ENCODE peak calls at places on chromosomes 3 and 15, in nine cellular contexts. One of them, this sample, is unnamed.

GRCh38 chr3:9749333-9749662 is 454 bp upstream of the OGG1 start:
- DNase-seq in activated CD4-positive, alpha-beta T cell treated with anti-CD3 and anti-CD28 coated beads, Interleukin-2, amount 50 U/mL, for 1 hour: no peak
- DNase-seq in NCI-H748 treated with DMSO at 0.1 percent for 48 hours: no peak
- DNase-seq in effector CD4-positive, alpha-beta T cell: no peak
- DNase-seq in NCI-H345: no peak
- DNase-seq in HuH-7: peak
- DNase-seq in GM04504: no peak
- DNase-seq in IMR-90: no peak
- DNase-seq in AG08396: no peak
- DNase-seq in this sample: peak

GRCh38 chr3:193930247-193930646 is 205.7 kb upstream of the HES1 start:
- DNase-seq in NCI-H748 treated with DMSO at 0.1 percent for 48 hours: no peak
- DNase-seq in AG08396: no peak
- DNase-seq in IMR-90: no peak
- DNase-seq in effector CD4-positive, alpha-beta T cell: no peak
- DNase-seq in NCI-H345: no peak
- DNase-seq in GM04504: no peak
- DNase-seq in activated CD4-positive, alpha-beta T cell treated with anti-CD3 and anti-CD28 coated beads, Interleukin-2, amount 50 U/mL, for 1 hour: no peak
- DNase-seq in HuH-7: no peak
- DNase-seq in this sample: no peak

GRCh38 chr15:89112341-89112971 is 24.2 kb downstream of the ABHD2 start:
- DNase-seq in activated CD4-positive, alpha-beta T cell treated with anti-CD3 and anti-CD28 coated beads, Interleukin-2, amount 50 U/mL, for 1 hour: no peak
- DNase-seq in NCI-H345: no peak
- DNase-seq in effector CD4-positive, alpha-beta T cell: no peak
- DNase-seq in IMR-90: peak
- DNase-seq in HuH-7: no peak
- DNase-seq in GM04504: no peak
- DNase-seq in NCI-H748 treated with DMSO at 0.1 percent for 48 hours: no peak
- DNase-seq in AG08396: no peak
- DNase-seq in this sample: no peak

GRCh38 chr3:157573281-157573680 is 70.1 kb upstream of the VEPH1 start:
- DNase-seq in IMR-90: no peak
- DNase-seq in AG08396: no peak
- DNase-seq in NCI-H345: no peak
- DNase-seq in HuH-7: no peak
- DNase-seq in GM04504: peak
- DNase-seq in effector CD4-positive, alpha-beta T cell: no peak
- DNase-seq in NCI-H748 treated with DMSO at 0.1 percent for 48 hours: no peak
- DNase-seq in activated CD4-positive, alpha-beta T cell treated with anti-CD3 and anti-CD28 coated beads, Interleukin-2, amount 50 U/mL, for 1 hour: no peak
- DNase-seq in this sample: no peak

GRCh38 chr15:25170781-25171110 is 216.0 kb downstream of the SNRPN start:
- DNase-seq in NCI-H748 treated with DMSO at 0.1 percent for 48 hours: no peak
- DNase-seq in AG08396: no peak
- DNase-seq in HuH-7: no peak
- DNase-seq in activated CD4-positive, alpha-beta T cell treated with anti-CD3 and anti-CD28 coated beads, Interleukin-2, amount 50 U/mL, for 1 hour: no peak
- DNase-seq in IMR-90: no peak
- DNase-seq in NCI-H345: no peak
- DNase-seq in GM04504: no peak
- DNase-seq in effector CD4-positive, alpha-beta T cell: no peak
- DNase-seq in this sample: no peak

GRCh38 chr3:167559922-167560321 is 86.1 kb upstream of the SERPINI2 start:
- DNase-seq in HuH-7: no peak
- DNase-seq in AG08396: no peak
- DNase-seq in effector CD4-positive, alpha-beta T cell: no peak
- DNase-seq in NCI-H748 treated with DMSO at 0.1 percent for 48 hours: peak
- DNase-seq in IMR-90: no peak
- DNase-seq in GM04504: no peak
- DNase-seq in NCI-H345: no peak
- DNase-seq in activated CD4-positive, alpha-beta T cell treated with anti-CD3 and anti-CD28 coated beads, Interleukin-2, amount 50 U/mL, for 1 hour: no peak
- DNase-seq in this sample: peak

GRCh38 chr3:98657429-98657828 is 64.0 kb upstream of the CPOX start:
- DNase-seq in activated CD4-positive, alpha-beta T cell treated with anti-CD3 and anti-CD28 coated beads, Interleukin-2, amount 50 U/mL, for 1 hour: peak
- DNase-seq in HuH-7: peak
- DNase-seq in NCI-H345: no peak
- DNase-seq in effector CD4-positive, alpha-beta T cell: peak
- DNase-seq in IMR-90: no peak
- DNase-seq in GM04504: no peak
- DNase-seq in AG08396: no peak
- DNase-seq in NCI-H748 treated with DMSO at 0.1 percent for 48 hours: no peak
- DNase-seq in this sample: peak

GRCh38 chr3:171168086-171168485 is 141.6 kb upstream of the SLC2A2 start:
- DNase-seq in GM04504: peak
- DNase-seq in AG08396: peak
- DNase-seq in IMR-90: peak
- DNase-seq in effector CD4-positive, alpha-beta T cell: no peak
- DNase-seq in HuH-7: peak
- DNase-seq in activated CD4-positive, alpha-beta T cell treated with anti-CD3 and anti-CD28 coated beads, Interleukin-2, amount 50 U/mL, for 1 hour: no peak
- DNase-seq in NCI-H345: no peak
- DNase-seq in NCI-H748 treated with DMSO at 0.1 percent for 48 hours: no peak
- DNase-seq in this sample: peak

GRCh38 chr3:177427540-177427939 is 230.3 kb upstream of the TBL1XR1 start:
- DNase-seq in activated CD4-positive, alpha-beta T cell treated with anti-CD3 and anti-CD28 coated beads, Interleukin-2, amount 50 U/mL, for 1 hour: no peak
- DNase-seq in effector CD4-positive, alpha-beta T cell: no peak
- DNase-seq in NCI-H345: no peak
- DNase-seq in GM04504: no peak
- DNase-seq in HuH-7: no peak
- DNase-seq in IMR-90: peak
- DNase-seq in AG08396: peak
- DNase-seq in NCI-H748 treated with DMSO at 0.1 percent for 48 hours: no peak
- DNase-seq in this sample: no peak

GRCh38 chr3:87503901-87504498 is 227.6 kb upstream of the POU1F1 start:
- DNase-seq in effector CD4-positive, alpha-beta T cell: no peak
- DNase-seq in IMR-90: peak
- DNase-seq in NCI-H345: peak
- DNase-seq in NCI-H748 treated with DMSO at 0.1 percent for 48 hours: peak
- DNase-seq in GM04504: peak
- DNase-seq in AG08396: peak
- DNase-seq in activated CD4-positive, alpha-beta T cell treated with anti-CD3 and anti-CD28 coated beads, Interleukin-2, amount 50 U/mL, for 1 hour: no peak
- DNase-seq in HuH-7: peak
- DNase-seq in this sample: peak

GRCh38 chr15:43509002-43509922 is 8.1 kb upstream of the MAP1A start:
- DNase-seq in GM04504: no peak
- DNase-seq in HuH-7: no peak
- DNase-seq in IMR-90: no peak
- DNase-seq in AG08396: no peak
- DNase-seq in NCI-H748 treated with DMSO at 0.1 percent for 48 hours: no peak
- DNase-seq in effector CD4-positive, alpha-beta T cell: no peak
- DNase-seq in activated CD4-positive, alpha-beta T cell treated with anti-CD3 and anti-CD28 coated beads, Interleukin-2, amount 50 U/mL, for 1 hour: no peak
- DNase-seq in NCI-H345: peak
- DNase-seq in this sample: no peak

GRCh38 chr15:40379853-40380252 is 2.7 kb upstream of the KNSTRN start:
- DNase-seq in AG08396: peak
- DNase-seq in NCI-H345: no peak
- DNase-seq in IMR-90: peak
- DNase-seq in effector CD4-positive, alpha-beta T cell: no peak
- DNase-seq in GM04504: peak
- DNase-seq in activated CD4-positive, alpha-beta T cell treated with anti-CD3 and anti-CD28 coated beads, Interleukin-2, amount 50 U/mL, for 1 hour: no peak
- DNase-seq in HuH-7: no peak
- DNase-seq in NCI-H748 treated with DMSO at 0.1 percent for 48 hours: no peak
- DNase-seq in this sample: no peak

GRCh38 chr15:51380999-51381806 is 39.7 kb downstream of the GLDN start:
- DNase-seq in effector CD4-positive, alpha-beta T cell: no peak
- DNase-seq in activated CD4-positive, alpha-beta T cell treated with anti-CD3 and anti-CD28 coated beads, Interleukin-2, amount 50 U/mL, for 1 hour: no peak
- DNase-seq in HuH-7: peak
- DNase-seq in AG08396: peak
- DNase-seq in IMR-90: peak
- DNase-seq in GM04504: no peak
- DNase-seq in NCI-H345: peak
- DNase-seq in NCI-H748 treated with DMSO at 0.1 percent for 48 hours: peak
- DNase-seq in this sample: peak

GRCh38 chr3:42463093-42463492 is 39.4 kb upstream of the VIPR1 start:
- DNase-seq in NCI-H748 treated with DMSO at 0.1 percent for 48 hours: no peak
- DNase-seq in GM04504: no peak
- DNase-seq in IMR-90: no peak
- DNase-seq in NCI-H345: no peak
- DNase-seq in AG08396: no peak
- DNase-seq in activated CD4-positive, alpha-beta T cell treated with anti-CD3 and anti-CD28 coated beads, Interleukin-2, amount 50 U/mL, for 1 hour: no peak
- DNase-seq in HuH-7: no peak
- DNase-seq in effector CD4-positive, alpha-beta T cell: no peak
- DNase-seq in this sample: no peak

GRCh38 chr3:124113475-124113874 is 121.6 kb upstream of the ROPN1 start:
- DNase-seq in GM04504: no peak
- DNase-seq in activated CD4-positive, alpha-beta T cell treated with anti-CD3 and anti-CD28 coated beads, Interleukin-2, amount 50 U/mL, for 1 hour: no peak
- DNase-seq in NCI-H345: no peak
- DNase-seq in AG08396: no peak
- DNase-seq in effector CD4-positive, alpha-beta T cell: no peak
- DNase-seq in NCI-H748 treated with DMSO at 0.1 percent for 48 hours: no peak
- DNase-seq in HuH-7: no peak
- DNase-seq in IMR-90: no peak
- DNase-seq in this sample: no peak

GRCh38 chr15:51160484-51160883 is 65.8 kb upstream of the TNFAIP8L3 start:
- DNase-seq in NCI-H345: no peak
- DNase-seq in effector CD4-positive, alpha-beta T cell: no peak
- DNase-seq in AG08396: no peak
- DNase-seq in HuH-7: no peak
- DNase-seq in GM04504: no peak
- DNase-seq in IMR-90: no peak
- DNase-seq in NCI-H748 treated with DMSO at 0.1 percent for 48 hours: no peak
- DNase-seq in activated CD4-positive, alpha-beta T cell treated with anti-CD3 and anti-CD28 coated beads, Interleukin-2, amount 50 U/mL, for 1 hour: no peak
- DNase-seq in this sample: no peak

GRCh38 chr3:16026753-16027152 is 147.7 kb upstream of the GALNT15 start:
- DNase-seq in effector CD4-positive, alpha-beta T cell: no peak
- DNase-seq in NCI-H748 treated with DMSO at 0.1 percent for 48 hours: no peak
- DNase-seq in NCI-H345: no peak
- DNase-seq in activated CD4-positive, alpha-beta T cell treated with anti-CD3 and anti-CD28 coated beads, Interleukin-2, amount 50 U/mL, for 1 hour: no peak
- DNase-seq in AG08396: no peak
- DNase-seq in GM04504: no peak
- DNase-seq in IMR-90: peak
- DNase-seq in HuH-7: no peak
- DNase-seq in this sample: no peak

GRCh38 chr3:126394179-126394976 is at the start of gene CFAP100:
- DNase-seq in IMR-90: peak
- DNase-seq in GM04504: no peak
- DNase-seq in effector CD4-positive, alpha-beta T cell: no peak
- DNase-seq in activated CD4-positive, alpha-beta T cell treated with anti-CD3 and anti-CD28 coated beads, Interleukin-2, amount 50 U/mL, for 1 hour: no peak
- DNase-seq in NCI-H345: peak
- DNase-seq in AG08396: peak
- DNase-seq in NCI-H748 treated with DMSO at 0.1 percent for 48 hours: no peak
- DNase-seq in HuH-7: no peak
- DNase-seq in this sample: no peak

GRCh38 chr3:127789051-127789450 is 33.3 kb downstream of the MGLL start:
- DNase-seq in NCI-H748 treated with DMSO at 0.1 percent for 48 hours: no peak
- DNase-seq in HuH-7: no peak
- DNase-seq in GM04504: no peak
- DNase-seq in IMR-90: no peak
- DNase-seq in NCI-H345: no peak
- DNase-seq in effector CD4-positive, alpha-beta T cell: no peak
- DNase-seq in activated CD4-positive, alpha-beta T cell treated with anti-CD3 and anti-CD28 coated beads, Interleukin-2, amount 50 U/mL, for 1 hour: no peak
- DNase-seq in AG08396: no peak
- DNase-seq in this sample: no peak

GRCh38 chr3:4323246-4324027 is 20.3 kb downstream of the SETMAR start:
- DNase-seq in IMR-90: no peak
- DNase-seq in effector CD4-positive, alpha-beta T cell: no peak
- DNase-seq in AG08396: no peak
- DNase-seq in NCI-H748 treated with DMSO at 0.1 percent for 48 hours: no peak
- DNase-seq in HuH-7: no peak
- DNase-seq in GM04504: no peak
- DNase-seq in NCI-H345: no peak
- DNase-seq in activated CD4-positive, alpha-beta T cell treated with anti-CD3 and anti-CD28 coated beads, Interleukin-2, amount 50 U/mL, for 1 hour: no peak
- DNase-seq in this sample: no peak

GRCh38 chr15:58517682-58518525 is 86.1 kb downstream of the LIPC start:
- DNase-seq in GM04504: no peak
- DNase-seq in activated CD4-positive, alpha-beta T cell treated with anti-CD3 and anti-CD28 coated beads, Interleukin-2, amount 50 U/mL, for 1 hour: no peak
- DNase-seq in effector CD4-positive, alpha-beta T cell: no peak
- DNase-seq in HuH-7: no peak
- DNase-seq in AG08396: no peak
- DNase-seq in NCI-H748 treated with DMSO at 0.1 percent for 48 hours: no peak
- DNase-seq in IMR-90: no peak
- DNase-seq in NCI-H345: no peak
- DNase-seq in this sample: no peak

This sample was measured in NCI-H526.